ENCODE peak calls at places on chromosomes 4 and X, in nine cellular contexts. V is sciatic nerve; U is caudate nucleus; A is heart right ventricle; O is naive thymus-derived CD4-positive, alpha-beta T cell; E is AG20443; Y is stimulated activated CD4-positive, alpha-beta T cell treated with anti-CD3 and anti-CD28 coated beads, TNF-alpha, amount 100 ng/mL, for 48 hours; K is stimulated activated CD8-positive, alpha-beta memory T cell treated with anti-CD3 and anti-CD28 coated beads, Interleukin-15, amount 100 ng/mL, for 24 hours; G is GM19239. F is an unnamed sample.

GRCh38 chr4:188005561-188005960 is 10.0 kb downstream of the ZFP42 start:
- DNase-seq in Y (no peak), E (no peak), O (no peak), V (no peak), K (no peak), A (no peak), U (no peak), G (no peak), F (no peak)

GRCh38 chr4:39855909-39856512 is 121.7 kb downstream of the PDS5A start:
- DNase-seq in O (no peak), G (no peak), K (no peak), V (no peak), U (no peak), Y (no peak), E (peak), A (no peak), F (no peak)

GRCh38 chr4:154569028-154569427 is 6.2 kb downstream of the FGB start:
- DNase-seq in Y (no peak), A (no peak), G (no peak), K (no peak), V (no peak), U (no peak), E (no peak), O (no peak), F (no peak)

GRCh38 chr4:156779046-156779445 is 192.6 kb downstream of the PDGFC start:
- DNase-seq in U (no peak), G (no peak), K (no peak), E (no peak), O (no peak), A (no peak), V (no peak), Y (no peak), F (no peak)

GRCh38 chrX:83416273-83416672 is 91.8 kb upstream of the POU3F4 start:
- DNase-seq in Y (no peak), G (no peak), V (no peak), A (no peak), U (no peak), K (no peak), O (no peak), E (no peak), F (no peak)

GRCh38 chr4:56914336-56914735 is 6.6 kb downstream of the REST start:
- DNase-seq in K (no peak), G (no peak), E (no peak), U (no peak), O (no peak), A (no peak), V (no peak), Y (no peak), F (no peak)

GRCh38 chr4:79413486-79413885 is 5.5 kb upstream of the GK2 start:
- DNase-seq in K (no peak), Y (no peak), E (no peak), G (no peak), V (no peak), O (no peak), A (no peak), U (no peak), F (no peak)

GRCh38 chr4:105273230-105273629 is 126.6 kb downstream of the TET2 start:
- DNase-seq in V (no peak), Y (no peak), U (no peak), G (no peak), O (no peak), A (no peak), E (no peak), K (no peak), F (no peak)

GRCh38 chrX:12867746-12868145 is 874 bp downstream of the TLR7 start:
- DNase-seq in A (no peak), V (no peak), U (no peak), K (no peak), E (no peak), Y (no peak), G (no peak), O (no peak), F (no peak)

GRCh38 chr4:125483278-125483677 is 168.5 kb downstream of the FAT4 start:
- DNase-seq in A (no peak), U (no peak), Y (no peak), E (no peak), G (no peak), V (no peak), K (no peak), O (no peak), F (no peak)

GRCh38 chrX:22690116-22690515 is 309.6 kb upstream of the DDX53 start:
- DNase-seq in A (peak), Y (no peak), E (no peak), U (no peak), G (no peak), O (no peak), K (no peak), V (no peak), F (no peak)

GRCh38 chr4:118888666-118889312 is at the start of gene SYNPO2:
- DNase-seq in E (peak), A (peak), Y (peak), G (peak), V (peak), U (no peak), K (peak), O (peak), F (peak)

GRCh38 chrX:153956044-153956907 is 11.8 kb upstream of the RENBP start:
- DNase-seq in A (no peak), G (no peak), E (no peak), V (no peak), K (no peak), U (no peak), Y (no peak), O (no peak), F (no peak)

GRCh38 chr4:85102606-85103005 is 136.1 kb upstream of the WDFY3 start:
- DNase-seq in E (no peak), A (no peak), G (no peak), Y (no peak), O (no peak), U (no peak), V (no peak), K (no peak), F (no peak)

GRCh38 chrX:124328765-124329164 is 3.7 kb upstream of the TEX13D start:
- DNase-seq in G (no peak), V (no peak), E (peak), Y (no peak), U (no peak), O (no peak), A (no peak), K (no peak), F (no peak)

GRCh38 chrX:53795583-53795982 is 109.1 kb upstream of the HUWE1 start:
- DNase-seq in A (no peak), G (no peak), V (no peak), Y (no peak), E (no peak), O (no peak), K (no peak), U (no peak), F (no peak)

F was measured in mesothelial cell of epicardium.